ENCODE peak calls at places on chromosomes 3 and 15, in nine cellular contexts. One of them, this sample, is unnamed.

GRCh38 chr15:31135523-31135922 is 34.0 kb upstream of the TRPM1 start:
- DNase-seq in Jurkat, Clone E6-1: no peak
- DNase-seq in activated CD4-positive, alpha-beta T cell treated with anti-CD3 and anti-CD28 coated beads, Interleukin-2, amount 10 ng/mL, durations not matched to agents 7 days and 5 days: no peak
- DNase-seq in SK-N-SH: no peak
- DNase-seq in substantia nigra: no peak
- DNase-seq in stimulated activated CD8-positive, alpha-beta memory T cell treated with anti-CD3 and anti-CD28 coated beads, Interleukin-12 subunit alpha, Interleukin-12 subunit beta, amount 100 ng/mL, for 4 hours: no peak
- DNase-seq in activated gamma-delta T cell: no peak
- DNase-seq in IMR-90: no peak
- DNase-seq in H7: no peak
- DNase-seq in this sample: no peak

GRCh38 chr15:91196768-91197167 is 96.7 kb downstream of the SV2B start:
- DNase-seq in stimulated activated CD8-positive, alpha-beta memory T cell treated with anti-CD3 and anti-CD28 coated beads, Interleukin-12 subunit alpha, Interleukin-12 subunit beta, amount 100 ng/mL, for 4 hours: no peak
- DNase-seq in activated CD4-positive, alpha-beta T cell treated with anti-CD3 and anti-CD28 coated beads, Interleukin-2, amount 10 ng/mL, durations not matched to agents 7 days and 5 days: no peak
- DNase-seq in SK-N-SH: peak
- DNase-seq in substantia nigra: no peak
- DNase-seq in IMR-90: no peak
- DNase-seq in activated gamma-delta T cell: no peak
- DNase-seq in Jurkat, Clone E6-1: no peak
- DNase-seq in H7: no peak
- DNase-seq in this sample: no peak

GRCh38 chr3:165522371-165522770 is 314.9 kb downstream of the BCHE start:
- DNase-seq in activated gamma-delta T cell: no peak
- DNase-seq in stimulated activated CD8-positive, alpha-beta memory T cell treated with anti-CD3 and anti-CD28 coated beads, Interleukin-12 subunit alpha, Interleukin-12 subunit beta, amount 100 ng/mL, for 4 hours: no peak
- DNase-seq in substantia nigra: no peak
- DNase-seq in Jurkat, Clone E6-1: no peak
- DNase-seq in IMR-90: no peak
- DNase-seq in activated CD4-positive, alpha-beta T cell treated with anti-CD3 and anti-CD28 coated beads, Interleukin-2, amount 10 ng/mL, durations not matched to agents 7 days and 5 days: no peak
- DNase-seq in H7: no peak
- DNase-seq in SK-N-SH: no peak
- DNase-seq in this sample: no peak

GRCh38 chr15:71678191-71678590 is 132.2 kb upstream of the NR2E3 start:
- DNase-seq in SK-N-SH: no peak
- DNase-seq in H7: no peak
- DNase-seq in IMR-90: no peak
- DNase-seq in Jurkat, Clone E6-1: no peak
- DNase-seq in activated gamma-delta T cell: no peak
- DNase-seq in stimulated activated CD8-positive, alpha-beta memory T cell treated with anti-CD3 and anti-CD28 coated beads, Interleukin-12 subunit alpha, Interleukin-12 subunit beta, amount 100 ng/mL, for 4 hours: no peak
- DNase-seq in substantia nigra: no peak
- DNase-seq in activated CD4-positive, alpha-beta T cell treated with anti-CD3 and anti-CD28 coated beads, Interleukin-2, amount 10 ng/mL, durations not matched to agents 7 days and 5 days: no peak
- DNase-seq in this sample: no peak

GRCh38 chr3:188298585-188298984 is 144.6 kb downstream of the LPP start:
- DNase-seq in Jurkat, Clone E6-1: no peak
- DNase-seq in stimulated activated CD8-positive, alpha-beta memory T cell treated with anti-CD3 and anti-CD28 coated beads, Interleukin-12 subunit alpha, Interleukin-12 subunit beta, amount 100 ng/mL, for 4 hours: no peak
- DNase-seq in activated gamma-delta T cell: no peak
- DNase-seq in SK-N-SH: no peak
- DNase-seq in H7: no peak
- DNase-seq in activated CD4-positive, alpha-beta T cell treated with anti-CD3 and anti-CD28 coated beads, Interleukin-2, amount 10 ng/mL, durations not matched to agents 7 days and 5 days: no peak
- DNase-seq in substantia nigra: no peak
- DNase-seq in IMR-90: no peak
- DNase-seq in this sample: no peak

GRCh38 chr15:92391640-92392039 is 2.0 kb upstream of the ST8SIA2 start:
- DNase-seq in stimulated activated CD8-positive, alpha-beta memory T cell treated with anti-CD3 and anti-CD28 coated beads, Interleukin-12 subunit alpha, Interleukin-12 subunit beta, amount 100 ng/mL, for 4 hours: no peak
- DNase-seq in IMR-90: peak
- DNase-seq in Jurkat, Clone E6-1: peak
- DNase-seq in H7: peak
- DNase-seq in SK-N-SH: no peak
- DNase-seq in activated gamma-delta T cell: no peak
- DNase-seq in substantia nigra: no peak
- DNase-seq in activated CD4-positive, alpha-beta T cell treated with anti-CD3 and anti-CD28 coated beads, Interleukin-2, amount 10 ng/mL, durations not matched to agents 7 days and 5 days: peak
- DNase-seq in this sample: no peak

GRCh38 chr3:125150525-125151436 is 61.8 kb downstream of the SLC12A8 start:
- DNase-seq in SK-N-SH: peak
- DNase-seq in IMR-90: peak
- DNase-seq in activated CD4-positive, alpha-beta T cell treated with anti-CD3 and anti-CD28 coated beads, Interleukin-2, amount 10 ng/mL, durations not matched to agents 7 days and 5 days: peak
- DNase-seq in H7: peak
- DNase-seq in Jurkat, Clone E6-1: peak
- DNase-seq in substantia nigra: no peak
- DNase-seq in activated gamma-delta T cell: no peak
- DNase-seq in stimulated activated CD8-positive, alpha-beta memory T cell treated with anti-CD3 and anti-CD28 coated beads, Interleukin-12 subunit alpha, Interleukin-12 subunit beta, amount 100 ng/mL, for 4 hours: no peak
- DNase-seq in this sample: no peak

GRCh38 chr3:157088506-157089454 is 71.2 kb downstream of the CCNL1 start:
- DNase-seq in stimulated activated CD8-positive, alpha-beta memory T cell treated with anti-CD3 and anti-CD28 coated beads, Interleukin-12 subunit alpha, Interleukin-12 subunit beta, amount 100 ng/mL, for 4 hours: peak
- DNase-seq in H7: peak
- DNase-seq in Jurkat, Clone E6-1: peak
- DNase-seq in substantia nigra: no peak
- DNase-seq in activated gamma-delta T cell: no peak
- DNase-seq in IMR-90: peak
- DNase-seq in SK-N-SH: peak
- DNase-seq in activated CD4-positive, alpha-beta T cell treated with anti-CD3 and anti-CD28 coated beads, Interleukin-2, amount 10 ng/mL, durations not matched to agents 7 days and 5 days: peak
- DNase-seq in this sample: peak

GRCh38 chr3:51955893-51956770 is 951 bp downstream of the GPR62 start:
- DNase-seq in SK-N-SH: peak
- DNase-seq in Jurkat, Clone E6-1: no peak
- DNase-seq in H7: peak
- DNase-seq in activated CD4-positive, alpha-beta T cell treated with anti-CD3 and anti-CD28 coated beads, Interleukin-2, amount 10 ng/mL, durations not matched to agents 7 days and 5 days: peak
- DNase-seq in substantia nigra: peak
- DNase-seq in stimulated activated CD8-positive, alpha-beta memory T cell treated with anti-CD3 and anti-CD28 coated beads, Interleukin-12 subunit alpha, Interleukin-12 subunit beta, amount 100 ng/mL, for 4 hours: no peak
- DNase-seq in IMR-90: no peak
- DNase-seq in activated gamma-delta T cell: peak
- DNase-seq in this sample: peak

GRCh38 chr3:138921316-138922292 is 25.3 kb downstream of the FOXL2 start:
- DNase-seq in activated CD4-positive, alpha-beta T cell treated with anti-CD3 and anti-CD28 coated beads, Interleukin-2, amount 10 ng/mL, durations not matched to agents 7 days and 5 days: no peak
- DNase-seq in substantia nigra: no peak
- DNase-seq in activated gamma-delta T cell: no peak
- DNase-seq in H7: no peak
- DNase-seq in SK-N-SH: no peak
- DNase-seq in stimulated activated CD8-positive, alpha-beta memory T cell treated with anti-CD3 and anti-CD28 coated beads, Interleukin-12 subunit alpha, Interleukin-12 subunit beta, amount 100 ng/mL, for 4 hours: no peak
- DNase-seq in Jurkat, Clone E6-1: no peak
- DNase-seq in IMR-90: peak
- DNase-seq in this sample: no peak

GRCh38 chr3:67685499-67685898 is 31.1 kb upstream of the SUCLG2 start:
- DNase-seq in activated CD4-positive, alpha-beta T cell treated with anti-CD3 and anti-CD28 coated beads, Interleukin-2, amount 10 ng/mL, durations not matched to agents 7 days and 5 days: peak
- DNase-seq in IMR-90: no peak
- DNase-seq in stimulated activated CD8-positive, alpha-beta memory T cell treated with anti-CD3 and anti-CD28 coated beads, Interleukin-12 subunit alpha, Interleukin-12 subunit beta, amount 100 ng/mL, for 4 hours: no peak
- DNase-seq in SK-N-SH: no peak
- DNase-seq in activated gamma-delta T cell: no peak
- DNase-seq in Jurkat, Clone E6-1: no peak
- DNase-seq in substantia nigra: no peak
- DNase-seq in H7: no peak
- DNase-seq in this sample: no peak

GRCh38 chr3:65338571-65338970 is 650.8 kb upstream of the ADAMTS9 start:
- DNase-seq in activated gamma-delta T cell: no peak
- DNase-seq in stimulated activated CD8-positive, alpha-beta memory T cell treated with anti-CD3 and anti-CD28 coated beads, Interleukin-12 subunit alpha, Interleukin-12 subunit beta, amount 100 ng/mL, for 4 hours: no peak
- DNase-seq in SK-N-SH: no peak
- DNase-seq in H7: no peak
- DNase-seq in Jurkat, Clone E6-1: no peak
- DNase-seq in substantia nigra: no peak
- DNase-seq in IMR-90: peak
- DNase-seq in activated CD4-positive, alpha-beta T cell treated with anti-CD3 and anti-CD28 coated beads, Interleukin-2, amount 10 ng/mL, durations not matched to agents 7 days and 5 days: no peak
- DNase-seq in this sample: no peak

GRCh38 chr3:123026551-123027291 is 842 bp downstream of the SEMA5B start:
- DNase-seq in Jurkat, Clone E6-1: no peak
- DNase-seq in H7: peak
- DNase-seq in activated CD4-positive, alpha-beta T cell treated with anti-CD3 and anti-CD28 coated beads, Interleukin-2, amount 10 ng/mL, durations not matched to agents 7 days and 5 days: no peak
- DNase-seq in activated gamma-delta T cell: no peak
- DNase-seq in stimulated activated CD8-positive, alpha-beta memory T cell treated with anti-CD3 and anti-CD28 coated beads, Interleukin-12 subunit alpha, Interleukin-12 subunit beta, amount 100 ng/mL, for 4 hours: no peak
- DNase-seq in SK-N-SH: peak
- DNase-seq in IMR-90: no peak
- DNase-seq in substantia nigra: no peak
- DNase-seq in this sample: peak

GRCh38 chr3:7029562-7029961 is 168.6 kb downstream of the GRM7 start:
- DNase-seq in substantia nigra: no peak
- DNase-seq in activated gamma-delta T cell: no peak
- DNase-seq in SK-N-SH: no peak
- DNase-seq in stimulated activated CD8-positive, alpha-beta memory T cell treated with anti-CD3 and anti-CD28 coated beads, Interleukin-12 subunit alpha, Interleukin-12 subunit beta, amount 100 ng/mL, for 4 hours: no peak
- DNase-seq in Jurkat, Clone E6-1: no peak
- DNase-seq in activated CD4-positive, alpha-beta T cell treated with anti-CD3 and anti-CD28 coated beads, Interleukin-2, amount 10 ng/mL, durations not matched to agents 7 days and 5 days: no peak
- DNase-seq in IMR-90: no peak
- DNase-seq in H7: no peak
- DNase-seq in this sample: no peak

GRCh38 chr3:111070772-111071256 is 802 bp upstream of the NECTIN3 start:
- DNase-seq in activated CD4-positive, alpha-beta T cell treated with anti-CD3 and anti-CD28 coated beads, Interleukin-2, amount 10 ng/mL, durations not matched to agents 7 days and 5 days: no peak
- DNase-seq in activated gamma-delta T cell: no peak
- DNase-seq in IMR-90: no peak
- DNase-seq in Jurkat, Clone E6-1: no peak
- DNase-seq in SK-N-SH: no peak
- DNase-seq in stimulated activated CD8-positive, alpha-beta memory T cell treated with anti-CD3 and anti-CD28 coated beads, Interleukin-12 subunit alpha, Interleukin-12 subunit beta, amount 100 ng/mL, for 4 hours: no peak
- DNase-seq in substantia nigra: no peak
- DNase-seq in H7: peak
- DNase-seq in this sample: no peak

GRCh38 chr3:53261712-53262111 is 5.9 kb upstream of the TKT start:
- DNase-seq in H7: peak
- DNase-seq in activated CD4-positive, alpha-beta T cell treated with anti-CD3 and anti-CD28 coated beads, Interleukin-2, amount 10 ng/mL, durations not matched to agents 7 days and 5 days: no peak
- DNase-seq in SK-N-SH: no peak
- DNase-seq in Jurkat, Clone E6-1: no peak
- DNase-seq in stimulated activated CD8-positive, alpha-beta memory T cell treated with anti-CD3 and anti-CD28 coated beads, Interleukin-12 subunit alpha, Interleukin-12 subunit beta, amount 100 ng/mL, for 4 hours: no peak
- DNase-seq in activated gamma-delta T cell: no peak
- DNase-seq in substantia nigra: no peak
- DNase-seq in IMR-90: no peak
- DNase-seq in this sample: no peak

GRCh38 chr15:62087671-62088360 is 21.0 kb downstream of the C2CD4A start:
- DNase-seq in H7: no peak
- DNase-seq in activated CD4-positive, alpha-beta T cell treated with anti-CD3 and anti-CD28 coated beads, Interleukin-2, amount 10 ng/mL, durations not matched to agents 7 days and 5 days: no peak
- DNase-seq in Jurkat, Clone E6-1: no peak
- DNase-seq in SK-N-SH: peak
- DNase-seq in substantia nigra: no peak
- DNase-seq in activated gamma-delta T cell: no peak
- DNase-seq in IMR-90: no peak
- DNase-seq in stimulated activated CD8-positive, alpha-beta memory T cell treated with anti-CD3 and anti-CD28 coated beads, Interleukin-12 subunit alpha, Interleukin-12 subunit beta, amount 100 ng/mL, for 4 hours: no peak
- DNase-seq in this sample: no peak

GRCh38 chr3:148883163-148883562 is 18.1 kb downstream of the CPA3 start:
- DNase-seq in substantia nigra: no peak
- DNase-seq in IMR-90: no peak
- DNase-seq in activated CD4-positive, alpha-beta T cell treated with anti-CD3 and anti-CD28 coated beads, Interleukin-2, amount 10 ng/mL, durations not matched to agents 7 days and 5 days: no peak
- DNase-seq in stimulated activated CD8-positive, alpha-beta memory T cell treated with anti-CD3 and anti-CD28 coated beads, Interleukin-12 subunit alpha, Interleukin-12 subunit beta, amount 100 ng/mL, for 4 hours: no peak
- DNase-seq in activated gamma-delta T cell: no peak
- DNase-seq in SK-N-SH: no peak
- DNase-seq in Jurkat, Clone E6-1: no peak
- DNase-seq in H7: no peak
- DNase-seq in this sample: no peak

GRCh38 chr15:37106490-37107001 is 6.2 kb upstream of the MEIS2 start:
- DNase-seq in stimulated activated CD8-positive, alpha-beta memory T cell treated with anti-CD3 and anti-CD28 coated beads, Interleukin-12 subunit alpha, Interleukin-12 subunit beta, amount 100 ng/mL, for 4 hours: no peak
- DNase-seq in activated CD4-positive, alpha-beta T cell treated with anti-CD3 and anti-CD28 coated beads, Interleukin-2, amount 10 ng/mL, durations not matched to agents 7 days and 5 days: no peak
- DNase-seq in Jurkat, Clone E6-1: peak
- DNase-seq in substantia nigra: no peak
- DNase-seq in IMR-90: peak
- DNase-seq in SK-N-SH: no peak
- DNase-seq in H7: peak
- DNase-seq in activated gamma-delta T cell: no peak
- DNase-seq in this sample: no peak

GRCh38 chr3:194640829-194641228 is 7.6 kb upstream of the TMEM44 start:
- DNase-seq in activated gamma-delta T cell: no peak
- DNase-seq in substantia nigra: no peak
- DNase-seq in SK-N-SH: no peak
- DNase-seq in H7: peak
- DNase-seq in Jurkat, Clone E6-1: peak
- DNase-seq in IMR-90: peak
- DNase-seq in activated CD4-positive, alpha-beta T cell treated with anti-CD3 and anti-CD28 coated beads, Interleukin-2, amount 10 ng/mL, durations not matched to agents 7 days and 5 days: peak
- DNase-seq in stimulated activated CD8-positive, alpha-beta memory T cell treated with anti-CD3 and anti-CD28 coated beads, Interleukin-12 subunit alpha, Interleukin-12 subunit beta, amount 100 ng/mL, for 4 hours: no peak
- DNase-seq in this sample: no peak

GRCh38 chr3:134598813-134599563 is 51.8 kb downstream of the KY start:
- DNase-seq in SK-N-SH: no peak
- DNase-seq in substantia nigra: no peak
- DNase-seq in activated gamma-delta T cell: no peak
- DNase-seq in Jurkat, Clone E6-1: no peak
- DNase-seq in H7: no peak
- DNase-seq in stimulated activated CD8-positive, alpha-beta memory T cell treated with anti-CD3 and anti-CD28 coated beads, Interleukin-12 subunit alpha, Interleukin-12 subunit beta, amount 100 ng/mL, for 4 hours: no peak
- DNase-seq in activated CD4-positive, alpha-beta T cell treated with anti-CD3 and anti-CD28 coated beads, Interleukin-2, amount 10 ng/mL, durations not matched to agents 7 days and 5 days: no peak
- DNase-seq in IMR-90: no peak
- DNase-seq in this sample: no peak

This sample was measured in progenitor cell of endocrine pancreas.